ENCODE peak calls at places on chromosome 11, in six cellular contexts. One of them, this sample, is unnamed.

GRCh38 chr11:87473174-87473573 is 435.4 kb downstream of the TMEM135 start:
- DNase-seq in neuronal stem cell: no peak
- DNase-seq in left colon: no peak
- DNase-seq in sciatic nerve: no peak
- DNase-seq in Caco-2: no peak
- DNase-seq in EL: peak
- DNase-seq in this sample: peak

GRCh38 chr11:123083623-123084029 is 21.7 kb upstream of the HSPA8 start:
- DNase-seq in Caco-2: no peak
- DNase-seq in left colon: peak
- DNase-seq in neuronal stem cell: no peak
- DNase-seq in sciatic nerve: peak
- DNase-seq in EL: peak
- DNase-seq in this sample: peak

GRCh38 chr11:8339592-8340022 is 75.9 kb upstream of the LMO1 start:
- DNase-seq in left colon: no peak
- DNase-seq in neuronal stem cell: no peak
- DNase-seq in sciatic nerve: no peak
- DNase-seq in EL: no peak
- DNase-seq in Caco-2: no peak
- DNase-seq in this sample: no peak

GRCh38 chr11:2709429-2709828 is 9.6 kb upstream of the KCNQ1OT1 start:
- DNase-seq in EL: peak
- DNase-seq in left colon: no peak
- DNase-seq in Caco-2: no peak
- DNase-seq in neuronal stem cell: no peak
- DNase-seq in sciatic nerve: no peak
- DNase-seq in this sample: no peak

GRCh38 chr11:6755303-6755952 is 16.3 kb downstream of the OR2AG2 start:
- DNase-seq in Caco-2: peak
- DNase-seq in left colon: peak
- DNase-seq in EL: peak
- DNase-seq in neuronal stem cell: peak
- DNase-seq in sciatic nerve: no peak
- DNase-seq in this sample: peak

GRCh38 chr11:45554230-45554967 is 111.0 kb downstream of the CHST1 start:
- DNase-seq in neuronal stem cell: no peak
- DNase-seq in sciatic nerve: no peak
- DNase-seq in EL: no peak
- DNase-seq in Caco-2: no peak
- DNase-seq in left colon: no peak
- DNase-seq in this sample: no peak

GRCh38 chr11:2731285-2732125 is 31.7 kb upstream of the KCNQ1OT1 start:
- DNase-seq in EL: no peak
- DNase-seq in Caco-2: no peak
- DNase-seq in neuronal stem cell: no peak
- DNase-seq in left colon: no peak
- DNase-seq in sciatic nerve: peak
- DNase-seq in this sample: no peak

GRCh38 chr11:34394771-34395300 is 37.0 kb upstream of the ABTB2 start:
- DNase-seq in EL: no peak
- DNase-seq in Caco-2: no peak
- DNase-seq in sciatic nerve: no peak
- DNase-seq in neuronal stem cell: no peak
- DNase-seq in left colon: no peak
- DNase-seq in this sample: no peak

GRCh38 chr11:69213964-69214363 is 58.2 kb downstream of the SMIM38 start:
- DNase-seq in Caco-2: no peak
- DNase-seq in sciatic nerve: peak
- DNase-seq in left colon: no peak
- DNase-seq in neuronal stem cell: no peak
- DNase-seq in EL: no peak
- DNase-seq in this sample: no peak

GRCh38 chr11:28756977-28757376 is 648.8 kb downstream of the METTL15 start:
- DNase-seq in EL: peak
- DNase-seq in neuronal stem cell: no peak
- DNase-seq in Caco-2: no peak
- DNase-seq in sciatic nerve: no peak
- DNase-seq in left colon: no peak
- DNase-seq in this sample: peak

GRCh38 chr11:61966673-61967176 is 709 bp downstream of the FTH1 start:
- DNase-seq in EL: peak
- DNase-seq in neuronal stem cell: no peak
- DNase-seq in left colon: peak
- DNase-seq in sciatic nerve: peak
- DNase-seq in Caco-2: no peak
- DNase-seq in this sample: no peak

GRCh38 chr11:116738975-116739374 is 33.8 kb downstream of the BUD13 start:
- DNase-seq in left colon: no peak
- DNase-seq in EL: no peak
- DNase-seq in neuronal stem cell: no peak
- DNase-seq in sciatic nerve: no peak
- DNase-seq in Caco-2: no peak
- DNase-seq in this sample: no peak

GRCh38 chr11:134294664-134295063 is 18.5 kb downstream of the GLB1L3 start:
- DNase-seq in left colon: no peak
- DNase-seq in neuronal stem cell: no peak
- DNase-seq in sciatic nerve: no peak
- DNase-seq in EL: no peak
- DNase-seq in Caco-2: no peak
- DNase-seq in this sample: no peak

GRCh38 chr11:67561971-67562560 is 21.5 kb upstream of the GSTP1 start:
- DNase-seq in sciatic nerve: no peak
- DNase-seq in EL: no peak
- DNase-seq in left colon: no peak
- DNase-seq in Caco-2: peak
- DNase-seq in neuronal stem cell: no peak
- DNase-seq in this sample: no peak

GRCh38 chr11:83047515-83048225 is 24.0 kb downstream of the RAB30 start:
- DNase-seq in sciatic nerve: no peak
- DNase-seq in neuronal stem cell: no peak
- DNase-seq in left colon: no peak
- DNase-seq in Caco-2: no peak
- DNase-seq in EL: peak
- DNase-seq in this sample: no peak

GRCh38 chr11:2531987-2532703 is 87.3 kb downstream of the KCNQ1 start:
- DNase-seq in neuronal stem cell: no peak
- DNase-seq in sciatic nerve: no peak
- DNase-seq in Caco-2: no peak
- DNase-seq in EL: no peak
- DNase-seq in left colon: peak
- DNase-seq in this sample: no peak